ENCODE peak calls at places on chromosomes 6 and 20, in five cellular contexts. M is heart right ventricle; A is naive thymus-derived CD4-positive, alpha-beta T cell; T is aorta; Y is ovary. G is an unnamed sample. For H3K4me1, the result is how much of the 10 kb centered on the place peaks cover.

GRCh38 chr6:48570656-48571055 is 459.7 kb upstream of the PTCHD4 start:
- DNase-seq in M (no peak), A (no peak), T (no peak), Y (no peak), G (no peak)

GRCh38 chr20:45969712-45970634 is 2.0 kb downstream of the ZNF335 start:
- DNase-seq in M (no peak), A (peak), T (peak), Y (no peak), G (peak)

GRCh38 chr6:31794866-31795615 is 511 bp downstream of the VARS1 start:
- DNase-seq in M (peak), A (no peak), T (no peak), Y (peak), G (no peak)

GRCh38 chr20:31990958-31991705 is 19.1 kb upstream of the CCM2L start:
- DNase-seq in M (no peak), A (no peak), T (no peak), Y (no peak), G (no peak)

GRCh38 chr6:2021713-2022125 is 223.7 kb downstream of the GMDS start:
- DNase-seq in M (peak), A (no peak), T (peak), Y (peak), G (no peak)

GRCh38 chr6:85452441-85452881 is 2.6 kb downstream of the NT5E start:
- DNase-seq in M (no peak), A (no peak), T (no peak), Y (no peak), G (no peak)

GRCh38 chr6:79635179-79635578 is 4.0 kb downstream of the SH3BGRL2 start:
- DNase-seq in M (no peak), A (no peak), T (no peak), Y (no peak), G (no peak)

GRCh38 chr6:23334360-23334759 is 765.0 kb downstream of the HDGFL1 start:
- DNase-seq in M (no peak), A (no peak), T (no peak), Y (no peak), G (no peak)

GRCh38 chr6:108582618-108583017 is 21.9 kb downstream of the FOXO3 start:
- DNase-seq in M (no peak), A (no peak), T (no peak), Y (no peak), G (no peak)
- H3K4me1 ChIP-seq in M (half or more), A (under half), T (under half), Y (half or more), G (under half)

GRCh38 chr6:128275681-128276080 is 244.7 kb downstream of the PTPRK start:
- DNase-seq in M (no peak), A (no peak), T (no peak), Y (no peak), G (no peak)
- H3K4me1 ChIP-seq in M (under half), A (under half), T (under half), Y (under half), G (under half)

GRCh38 chr6:150587637-150588036 is 12.0 kb upstream of the PLEKHG1 start:
- DNase-seq in M (no peak), A (no peak), T (no peak), Y (no peak), G (no peak)

GRCh38 chr6:150588862-150589499 is 10.7 kb upstream of the PLEKHG1 start:
- DNase-seq in M (no peak), A (no peak), T (no peak), Y (no peak), G (no peak)

GRCh38 chr6:150584596-150584995 is 15.1 kb upstream of the PLEKHG1 start:
- DNase-seq in M (no peak), A (no peak), T (no peak), Y (no peak), G (no peak)

GRCh38 chr6:150584065-150584464 is 15.6 kb upstream of the PLEKHG1 start:
- DNase-seq in M (no peak), A (no peak), T (no peak), Y (no peak), G (no peak)

DNA sequence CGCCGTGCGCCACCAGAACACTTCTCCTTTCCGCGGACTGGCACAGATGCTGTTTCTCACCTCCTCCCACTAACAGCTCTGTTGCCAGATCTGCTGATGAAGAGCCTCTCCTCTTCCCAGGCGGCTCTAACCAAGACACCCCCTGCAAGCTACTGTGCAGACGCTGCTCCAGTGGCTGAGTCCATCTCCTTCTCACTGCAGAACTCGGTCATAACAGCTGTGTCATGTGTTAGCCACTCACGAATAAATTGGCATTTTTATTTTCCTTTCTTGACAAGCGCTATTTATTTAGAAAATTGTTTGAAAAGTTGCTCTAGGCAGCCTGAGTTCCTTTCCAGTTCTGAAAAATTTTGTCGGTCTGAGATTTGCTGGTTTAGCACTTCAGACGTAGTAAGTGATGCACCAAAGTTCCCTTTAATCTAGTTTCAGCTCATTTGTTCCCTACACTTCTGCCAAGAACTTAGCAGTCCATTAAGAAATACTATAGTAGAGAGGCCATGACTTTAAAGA is 12.8 kb upstream of the PLEKHG1 start:
- DNase-seq in M (no peak), A (no peak), T (no peak), Y (no peak), G (no peak)
- H3K4me1 ChIP-seq in M (under half), A (under half), T (under half), Y (under half), G (under half)

DNA sequence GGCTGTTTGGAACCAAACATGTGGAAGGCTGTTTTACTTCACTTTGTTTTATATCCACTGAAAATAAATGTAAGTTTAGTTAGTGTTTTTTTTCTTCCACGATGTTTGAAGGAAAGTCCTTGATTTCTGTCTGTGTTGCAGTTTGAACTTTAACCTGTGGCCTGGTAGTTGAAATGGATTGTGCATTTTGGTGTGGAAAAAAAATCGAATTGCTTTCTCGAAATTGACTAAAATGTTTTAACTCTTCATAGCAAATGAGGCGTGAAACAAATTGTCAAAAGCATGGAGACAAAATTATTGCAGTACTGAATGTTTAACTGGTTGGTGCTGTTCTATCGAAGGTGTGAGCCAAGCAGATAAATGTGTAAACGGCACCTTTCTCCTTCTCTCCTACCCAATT is 24.5 kb downstream of the ARID1B start:
- DNase-seq in M (no peak), A (no peak), T (no peak), Y (no peak), G (no peak)
- H3K4me1 ChIP-seq in M (half or more), A (under half), T (under half), Y (under half), G (under half)